ENCODE peak calls at places on chromosomes 3 and 15, in five cellular contexts. One of them, this sample, is unnamed.

GRCh38 chr3:190533511-190534282 is 19.8 kb downstream of the IL1RAP start:
- DNase-seq in adipocyte: peak; percentile 72
- DNase-seq in IMR-90: peak; percentile 93
- DNase-seq in foreskin keratinocyte: peak; percentile 99
- DNase-seq in CD8-positive, alpha-beta memory T cell: no peak
- DNase-seq in this sample: no peak

GRCh38 chr15:45790325-45790943 is 155.6 kb downstream of the SQOR start:
- DNase-seq in adipocyte: peak; percentile 40
- DNase-seq in IMR-90: peak; percentile 7
- DNase-seq in foreskin keratinocyte: no peak
- DNase-seq in CD8-positive, alpha-beta memory T cell: no peak
- DNase-seq in this sample: no peak

GRCh38 chr3:116618138-116618537 is 91.4 kb upstream of the TUSC7 start:
- DNase-seq in adipocyte: no peak
- DNase-seq in IMR-90: no peak
- DNase-seq in foreskin keratinocyte: peak; percentile 27
- DNase-seq in CD8-positive, alpha-beta memory T cell: no peak
- DNase-seq in this sample: no peak

GRCh38 chr15:80317389-80318169 is 65.6 kb upstream of the CTXND1 start:
- DNase-seq in adipocyte: peak; percentile 73
- DNase-seq in IMR-90: peak; percentile 98
- DNase-seq in foreskin keratinocyte: peak; percentile 70
- DNase-seq in CD8-positive, alpha-beta memory T cell: no peak
- DNase-seq in this sample: no peak

GRCh38 chr15:75349851-75350588 is 3.2 kb downstream of the NEIL1 start:
- DNase-seq in adipocyte: no peak
- DNase-seq in IMR-90: no peak
- DNase-seq in foreskin keratinocyte: no peak
- DNase-seq in CD8-positive, alpha-beta memory T cell: peak; percentile 93
- DNase-seq in this sample: peak; percentile 44

GRCh38 chr15:101530224-101530958 is 40.9 kb upstream of the PCSK6 start:
- DNase-seq in adipocyte: no peak
- DNase-seq in IMR-90: no peak
- DNase-seq in foreskin keratinocyte: no peak
- DNase-seq in CD8-positive, alpha-beta memory T cell: no peak
- DNase-seq in this sample: no peak

GRCh38 chr3:101809178-101810022 is 30.4 kb downstream of the NXPE3 start:
- DNase-seq in adipocyte: peak; percentile 74
- DNase-seq in IMR-90: peak; percentile 56
- DNase-seq in foreskin keratinocyte: peak; percentile 12
- DNase-seq in CD8-positive, alpha-beta memory T cell: peak; percentile 39
- DNase-seq in this sample: no peak

GRCh38 chr15:63857459-63857856 is 23.7 kb upstream of the HERC1 start:
- DNase-seq in adipocyte: no peak
- DNase-seq in IMR-90: no peak
- DNase-seq in foreskin keratinocyte: no peak
- DNase-seq in CD8-positive, alpha-beta memory T cell: no peak
- DNase-seq in this sample: no peak

GRCh38 chr3:61964566-61964965 is 403.2 kb downstream of the PTPRG start:
- DNase-seq in adipocyte: no peak
- DNase-seq in IMR-90: peak; percentile 6
- DNase-seq in foreskin keratinocyte: peak; percentile 23
- DNase-seq in CD8-positive, alpha-beta memory T cell: no peak
- DNase-seq in this sample: no peak

GRCh38 chr3:152048826-152049225 is 175.4 kb downstream of the SUCNR1 start:
- DNase-seq in adipocyte: peak; percentile 36
- DNase-seq in IMR-90: no peak
- DNase-seq in foreskin keratinocyte: no peak
- DNase-seq in CD8-positive, alpha-beta memory T cell: no peak
- DNase-seq in this sample: no peak

GRCh38 chr3:49173116-49173791 is 1.9 kb downstream of the KLHDC8B start:
- DNase-seq in adipocyte: no peak
- DNase-seq in IMR-90: no peak
- DNase-seq in foreskin keratinocyte: no peak
- DNase-seq in CD8-positive, alpha-beta memory T cell: no peak
- DNase-seq in this sample: no peak

GRCh38 chr3:149340310-149340933 is 7.0 kb upstream of the TM4SF18 start:
- DNase-seq in adipocyte: peak; percentile 45
- DNase-seq in IMR-90: peak; percentile 74
- DNase-seq in foreskin keratinocyte: peak; percentile 66
- DNase-seq in CD8-positive, alpha-beta memory T cell: no peak
- DNase-seq in this sample: no peak

GRCh38 chr15:40928975-40929729 is at the start of gene DLL4:
- DNase-seq in adipocyte: peak; percentile 65
- DNase-seq in IMR-90: peak; percentile 59
- DNase-seq in foreskin keratinocyte: no peak
- DNase-seq in CD8-positive, alpha-beta memory T cell: no peak
- DNase-seq in this sample: no peak

GRCh38 chr15:69748131-69748530 is 295.5 kb downstream of the RPLP1 start:
- DNase-seq in adipocyte: no peak
- DNase-seq in IMR-90: no peak
- DNase-seq in foreskin keratinocyte: no peak
- DNase-seq in CD8-positive, alpha-beta memory T cell: no peak
- DNase-seq in this sample: no peak

GRCh38 chr3:71521021-71521352 is 62.5 kb downstream of the FOXP1 start:
- DNase-seq in adipocyte: no peak
- DNase-seq in IMR-90: no peak
- DNase-seq in foreskin keratinocyte: no peak
- DNase-seq in CD8-positive, alpha-beta memory T cell: no peak
- DNase-seq in this sample: no peak

GRCh38 chr3:167031364-167032049 is 348.6 kb downstream of the ZBBX start:
- DNase-seq in adipocyte: no peak
- DNase-seq in IMR-90: no peak
- DNase-seq in foreskin keratinocyte: peak; percentile 17
- DNase-seq in CD8-positive, alpha-beta memory T cell: no peak
- DNase-seq in this sample: no peak

GRCh38 chr3:61594978-61595687 is 33.8 kb downstream of the PTPRG start:
- DNase-seq in adipocyte: peak; percentile 67
- DNase-seq in IMR-90: peak; percentile 35
- DNase-seq in foreskin keratinocyte: peak; percentile 56
- DNase-seq in CD8-positive, alpha-beta memory T cell: no peak
- DNase-seq in this sample: no peak

GRCh38 chr3:45783667-45784066 is 12.7 kb downstream of the SLC6A20 start:
- DNase-seq in adipocyte: no peak
- DNase-seq in IMR-90: no peak
- DNase-seq in foreskin keratinocyte: no peak
- DNase-seq in CD8-positive, alpha-beta memory T cell: no peak
- DNase-seq in this sample: no peak

GRCh38 chr3:161939919-161940693 is 443.5 kb downstream of the OTOL1 start:
- DNase-seq in adipocyte: peak; percentile 4
- DNase-seq in IMR-90: no peak
- DNase-seq in foreskin keratinocyte: no peak
- DNase-seq in CD8-positive, alpha-beta memory T cell: no peak
- DNase-seq in this sample: no peak

GRCh38 chr3:197466586-197467399 is 89.0 kb downstream of the BDH1 start:
- DNase-seq in adipocyte: peak; percentile 85
- DNase-seq in IMR-90: peak; percentile 72
- DNase-seq in foreskin keratinocyte: peak; percentile 58
- DNase-seq in CD8-positive, alpha-beta memory T cell: no peak
- DNase-seq in this sample: no peak

GRCh38 chr15:84638103-84638502 is 16.0 kb downstream of the WDR73 start:
- DNase-seq in adipocyte: peak; percentile 24
- DNase-seq in IMR-90: peak; percentile 22
- DNase-seq in foreskin keratinocyte: no peak
- DNase-seq in CD8-positive, alpha-beta memory T cell: no peak
- DNase-seq in this sample: no peak

GRCh38 chr3:9600597-9600996 is 47.0 kb upstream of the LHFPL4 start:
- DNase-seq in adipocyte: peak; percentile 9
- DNase-seq in IMR-90: no peak
- DNase-seq in foreskin keratinocyte: no peak
- DNase-seq in CD8-positive, alpha-beta memory T cell: no peak
- DNase-seq in this sample: no peak

GRCh38 chr15:31502541-31503229 is 176.1 kb downstream of the KLF13 start:
- DNase-seq in adipocyte: no peak
- DNase-seq in IMR-90: no peak
- DNase-seq in foreskin keratinocyte: no peak
- DNase-seq in CD8-positive, alpha-beta memory T cell: no peak
- DNase-seq in this sample: no peak

GRCh38 chr3:111852540-111852939 is 6.5 kb upstream of the PHLDB2 start:
- DNase-seq in adipocyte: no peak
- DNase-seq in IMR-90: no peak
- DNase-seq in foreskin keratinocyte: peak; percentile 15
- DNase-seq in CD8-positive, alpha-beta memory T cell: no peak
- DNase-seq in this sample: no peak

GRCh38 chr3:126679831-126680677 is 24.0 kb upstream of the CHCHD6 start:
- DNase-seq in adipocyte: peak; percentile 19
- DNase-seq in IMR-90: no peak
- DNase-seq in foreskin keratinocyte: no peak
- DNase-seq in CD8-positive, alpha-beta memory T cell: no peak
- DNase-seq in this sample: no peak

GRCh38 chr3:45826321-45826720 is 15.6 kb downstream of the LZTFL1 start:
- DNase-seq in adipocyte: no peak
- DNase-seq in IMR-90: no peak
- DNase-seq in foreskin keratinocyte: no peak
- DNase-seq in CD8-positive, alpha-beta memory T cell: no peak
- DNase-seq in this sample: no peak

GRCh38 chr3:30620402-30621360 is 14.3 kb downstream of the TGFBR2 start:
- DNase-seq in adipocyte: no peak
- DNase-seq in IMR-90: no peak
- DNase-seq in foreskin keratinocyte: no peak
- DNase-seq in CD8-positive, alpha-beta memory T cell: no peak
- DNase-seq in this sample: no peak

GRCh38 chr3:100971776-100972175 is 21.4 kb downstream of the ABI3BP start:
- DNase-seq in adipocyte: no peak
- DNase-seq in IMR-90: no peak
- DNase-seq in foreskin keratinocyte: no peak
- DNase-seq in CD8-positive, alpha-beta memory T cell: no peak
- DNase-seq in this sample: no peak

DNA sequence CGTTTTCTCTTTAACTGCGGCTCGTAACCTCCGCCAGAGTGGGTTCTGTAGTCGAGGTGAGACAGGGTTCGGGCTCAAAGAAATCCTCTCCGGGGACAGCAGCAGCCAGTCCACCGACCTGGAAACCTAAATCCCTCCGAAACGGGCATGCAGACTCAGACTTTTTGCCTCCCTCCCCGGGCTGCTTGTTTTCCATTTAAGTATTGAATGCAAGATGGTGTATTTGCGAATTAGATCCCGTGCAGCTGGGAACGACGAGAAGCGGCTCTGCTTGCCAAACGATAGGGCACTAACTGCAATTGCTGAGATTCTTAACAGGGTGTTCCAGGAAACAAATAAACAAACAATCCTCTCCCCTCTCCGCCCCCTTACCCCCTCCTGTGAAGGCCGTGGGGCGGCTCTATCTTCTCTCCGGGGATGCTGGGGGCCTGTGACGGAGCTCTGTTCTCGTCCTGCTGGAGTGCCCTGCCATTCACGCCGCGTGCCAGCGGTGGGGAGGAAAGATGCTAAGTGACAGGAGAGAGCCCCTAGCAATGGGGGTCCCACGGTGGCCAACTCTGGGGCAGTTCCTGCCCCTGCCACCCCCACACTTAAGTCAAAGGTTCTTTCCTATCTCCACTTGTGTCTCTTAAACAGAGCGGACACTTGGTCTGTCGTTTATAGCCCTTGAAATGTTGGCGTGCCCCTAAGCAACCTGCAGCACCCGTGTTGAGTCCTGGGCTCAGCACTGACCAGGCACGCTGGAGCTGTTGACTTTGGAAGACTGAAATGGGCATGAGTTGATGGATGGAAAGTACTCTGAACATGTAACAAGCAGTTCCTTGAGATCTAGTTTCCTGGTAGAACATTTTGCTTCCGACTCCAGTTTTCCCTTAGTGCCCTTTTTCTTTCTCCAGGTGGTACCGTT is 1.3 kb upstream of the ETV5 start:
- DNase-seq in adipocyte: peak; percentile 62
- DNase-seq in IMR-90: peak; percentile 21
- DNase-seq in foreskin keratinocyte: no peak
- DNase-seq in CD8-positive, alpha-beta memory T cell: no peak
- DNase-seq in this sample: no peak
- H3K27me3 ChIP-seq in adipocyte: peaks cover 4% of the 10 kb centered on the region
- H3K27me3 ChIP-seq in IMR-90: peaks cover 11% of the 10 kb centered on the region
- H3K27me3 ChIP-seq in foreskin keratinocyte: no peaks in the 10 kb centered on the region
- H3K27me3 ChIP-seq in CD8-positive, alpha-beta memory T cell: peaks cover 61% of the 10 kb centered on the region
- H3K27me3 ChIP-seq in this sample: peaks cover 89% of the 10 kb centered on the region

GRCh38 chr15:28099555-28100140 is 533 bp upstream of the OCA2 start:
- DNase-seq in adipocyte: no peak
- DNase-seq in IMR-90: no peak
- DNase-seq in foreskin keratinocyte: no peak
- DNase-seq in CD8-positive, alpha-beta memory T cell: no peak
- DNase-seq in this sample: no peak
- H3K27me3 ChIP-seq in adipocyte: peaks cover 24% of the 10 kb centered on the region
- H3K27me3 ChIP-seq in IMR-90: peaks cover 55% of the 10 kb centered on the region
- H3K27me3 ChIP-seq in foreskin keratinocyte: peaks cover 59% of the 10 kb centered on the region
- H3K27me3 ChIP-seq in CD8-positive, alpha-beta memory T cell: peaks cover 38% of the 10 kb centered on the region
- H3K27me3 ChIP-seq in this sample: peaks cover 59% of the 10 kb centered on the region

DNA sequence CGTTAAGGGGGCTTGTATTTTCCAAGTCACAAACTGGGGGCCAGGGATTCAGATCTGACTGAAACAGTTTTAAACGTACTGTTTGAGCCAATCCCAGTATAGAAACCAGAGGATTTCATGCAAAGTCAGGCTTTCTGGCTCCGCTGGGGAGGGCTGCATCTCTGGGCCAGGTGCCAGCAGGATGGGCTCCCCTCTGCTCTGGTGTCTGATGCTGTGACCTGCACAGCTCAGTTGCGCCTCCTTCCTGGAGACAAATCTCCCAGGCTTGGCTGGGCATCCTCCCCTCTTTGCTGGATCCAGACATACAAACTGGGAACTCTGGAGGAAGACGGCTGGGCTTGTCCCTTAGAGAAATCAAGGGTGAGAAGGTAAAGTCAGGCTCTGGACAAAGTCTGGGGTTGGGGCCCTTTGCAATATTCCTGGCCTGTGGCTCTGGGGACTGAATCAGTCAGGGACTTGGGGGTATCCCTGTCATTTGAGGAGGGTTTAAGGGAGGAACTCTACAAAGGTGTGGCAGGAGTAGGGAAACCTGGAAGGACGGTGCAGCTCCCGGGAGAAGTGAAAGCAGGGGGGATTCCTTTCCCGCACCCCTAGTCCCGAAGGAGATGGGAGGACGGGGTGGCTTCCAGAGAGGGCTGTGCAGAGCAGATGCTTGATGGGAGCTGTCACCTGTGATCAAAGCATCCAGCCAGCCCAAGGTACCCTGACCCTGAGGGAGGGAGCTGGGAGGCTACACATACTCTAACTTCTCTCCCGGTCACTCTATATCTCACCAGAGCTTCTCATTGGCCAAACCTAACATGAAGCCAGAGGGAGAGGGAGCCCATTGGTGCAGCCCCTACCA is 114.8 kb upstream of the ATP2B2 start:
- DNase-seq in adipocyte: no peak
- DNase-seq in IMR-90: no peak
- DNase-seq in foreskin keratinocyte: no peak
- DNase-seq in CD8-positive, alpha-beta memory T cell: no peak
- DNase-seq in this sample: no peak
- H3K27me3 ChIP-seq in adipocyte: peaks cover 48% of the 10 kb centered on the region
- H3K27me3 ChIP-seq in IMR-90: peaks cover 9% of the 10 kb centered on the region
- H3K27me3 ChIP-seq in foreskin keratinocyte: peaks cover 21% of the 10 kb centered on the region
- H3K27me3 ChIP-seq in CD8-positive, alpha-beta memory T cell: no peaks in the 10 kb centered on the region
- H3K27me3 ChIP-seq in this sample: peaks cover 5% of the 10 kb centered on the region

DNA sequence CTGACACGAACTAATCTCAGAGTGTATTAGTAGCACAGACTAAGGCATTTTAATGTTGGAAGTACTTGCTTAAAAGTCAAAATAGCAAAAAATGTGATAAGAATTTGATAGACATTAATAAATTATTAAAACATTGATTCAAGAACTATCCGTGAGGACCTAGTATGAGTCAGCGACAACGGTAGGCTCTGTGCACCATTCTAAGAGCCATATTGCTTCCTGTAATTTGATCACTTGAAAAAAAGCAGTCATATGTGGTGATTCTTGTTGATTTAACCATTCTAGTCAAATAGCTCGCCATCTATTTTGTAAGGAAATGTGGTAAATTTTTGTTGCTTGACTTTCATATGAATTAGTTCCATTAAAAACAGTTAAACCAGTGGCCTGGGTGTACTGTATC is 534.9 kb upstream of the ARRDC4 start:
- DNase-seq in adipocyte: no peak
- DNase-seq in IMR-90: no peak
- DNase-seq in foreskin keratinocyte: no peak
- DNase-seq in CD8-positive, alpha-beta memory T cell: no peak
- DNase-seq in this sample: no peak
- H3K27me3 ChIP-seq in adipocyte: no peaks in the 10 kb centered on the region
- H3K27me3 ChIP-seq in IMR-90: no peaks in the 10 kb centered on the region
- H3K27me3 ChIP-seq in foreskin keratinocyte: no peaks in the 10 kb centered on the region
- H3K27me3 ChIP-seq in CD8-positive, alpha-beta memory T cell: no peaks in the 10 kb centered on the region
- H3K27me3 ChIP-seq in this sample: no peaks in the 10 kb centered on the region

This sample was measured in CD4-positive, alpha-beta T cell.